ENCODE peak calls at places on chromosome 10, in ten cellular contexts. C is AG09309, X is cardiac fibroblast, Z is adrenal gland, P is fibroblast of lung, L is chondrocyte, H is tibial artery, K is mucosa of descending colon, N is AG04449, W is foreskin fibroblast. Q is an unnamed sample.

GRCh38 chr10:68606918-68607317 is 46.8 kb downstream of the TET1 start:
- DNase-seq in C (no peak), X (no peak), Z (no peak), P (peak), L (no peak), H (no peak), K (no peak), N (no peak), W (peak), Q (no peak)

GRCh38 chr10:69685426-69685801 is 55.4 kb downstream of the FAM241B start:
- DNase-seq in C (no peak), X (no peak), Z (no peak), P (no peak), L (no peak), H (no peak), K (no peak), N (no peak), W (no peak), Q (no peak)

GRCh38 chr10:42932735-42933453 is 144.0 kb upstream of the RET start:
- DNase-seq in C (no peak), X (no peak), Z (no peak), P (no peak), L (no peak), H (no peak), K (no peak), N (no peak), W (no peak), Q (peak)

GRCh38 chr10:101161494-101162299 is 30.6 kb downstream of the TLX1 start:
- DNase-seq in C (peak), X (peak), Z (peak), P (peak), L (no peak), H (peak), K (peak), N (no peak), W (peak), Q (peak)

GRCh38 chr10:79342811-79343541 is 4.3 kb upstream of the PPIF start:
- DNase-seq in C (no peak), X (no peak), Z (peak), P (peak), L (no peak), H (no peak), K (no peak), N (no peak), W (peak), Q (no peak)

GRCh38 chr10:85926986-85927385 is 439.6 kb downstream of the GRID1 start:
- DNase-seq in C (no peak), X (no peak), Z (no peak), P (no peak), L (no peak), H (no peak), K (no peak), N (no peak), W (no peak), Q (no peak)

GRCh38 chr10:22293747-22294404 is 22.3 kb upstream of the COMMD3 start:
- DNase-seq in C (no peak), X (no peak), Z (no peak), P (no peak), L (no peak), H (no peak), K (no peak), N (no peak), W (no peak), Q (no peak)

GRCh38 chr10:50033481-50033880 is 34.3 kb upstream of the WASHC2A start:
- DNase-seq in C (peak), X (peak), Z (no peak), P (peak), L (no peak), H (no peak), K (no peak), N (peak), W (peak), Q (no peak)

GRCh38 chr10:24168258-24169170 is 40.4 kb upstream of the KIAA1217 start:
- DNase-seq in C (no peak), X (no peak), Z (peak), P (no peak), L (no peak), H (no peak), K (no peak), N (no peak), W (no peak), Q (no peak)

GRCh38 chr10:77240042-77240619 is 397.5 kb downstream of the KCNMA1 start:
- DNase-seq in C (no peak), X (no peak), Z (no peak), P (peak), L (no peak), H (no peak), K (no peak), N (no peak), W (no peak), Q (no peak)

GRCh38 chr10:132130286-132131265 is 56.2 kb upstream of the DPYSL4 start:
- DNase-seq in C (no peak), X (no peak), Z (no peak), P (no peak), L (peak), H (no peak), K (peak), N (no peak), W (no peak), Q (no peak)

GRCh38 chr10:94623572-94623971 is 60.0 kb upstream of the CYP2C18 start:
- DNase-seq in C (no peak), X (peak), Z (no peak), P (no peak), L (no peak), H (no peak), K (no peak), N (no peak), W (no peak), Q (no peak)

GRCh38 chr10:71216751-71217265 is 4.4 kb downstream of the UNC5B start:
- DNase-seq in C (no peak), X (peak), Z (no peak), P (peak), L (no peak), H (no peak), K (no peak), N (no peak), W (peak), Q (no peak)

GRCh38 chr10:71219918-71220688 is 7.7 kb downstream of the UNC5B start:
- DNase-seq in C (no peak), X (no peak), Z (no peak), P (no peak), L (no peak), H (no peak), K (no peak), N (no peak), W (no peak), Q (no peak)

GRCh38 chr10:71218833-71219120 is 6.4 kb downstream of the UNC5B start:
- DNase-seq in C (no peak), X (no peak), Z (no peak), P (no peak), L (no peak), H (no peak), K (no peak), N (no peak), W (no peak), Q (no peak)

GRCh38 chr10:71217266-71218045 is 5.1 kb downstream of the UNC5B start:
- DNase-seq in C (no peak), X (no peak), Z (no peak), P (no peak), L (no peak), H (no peak), K (no peak), N (no peak), W (peak), Q (no peak)

DNA sequence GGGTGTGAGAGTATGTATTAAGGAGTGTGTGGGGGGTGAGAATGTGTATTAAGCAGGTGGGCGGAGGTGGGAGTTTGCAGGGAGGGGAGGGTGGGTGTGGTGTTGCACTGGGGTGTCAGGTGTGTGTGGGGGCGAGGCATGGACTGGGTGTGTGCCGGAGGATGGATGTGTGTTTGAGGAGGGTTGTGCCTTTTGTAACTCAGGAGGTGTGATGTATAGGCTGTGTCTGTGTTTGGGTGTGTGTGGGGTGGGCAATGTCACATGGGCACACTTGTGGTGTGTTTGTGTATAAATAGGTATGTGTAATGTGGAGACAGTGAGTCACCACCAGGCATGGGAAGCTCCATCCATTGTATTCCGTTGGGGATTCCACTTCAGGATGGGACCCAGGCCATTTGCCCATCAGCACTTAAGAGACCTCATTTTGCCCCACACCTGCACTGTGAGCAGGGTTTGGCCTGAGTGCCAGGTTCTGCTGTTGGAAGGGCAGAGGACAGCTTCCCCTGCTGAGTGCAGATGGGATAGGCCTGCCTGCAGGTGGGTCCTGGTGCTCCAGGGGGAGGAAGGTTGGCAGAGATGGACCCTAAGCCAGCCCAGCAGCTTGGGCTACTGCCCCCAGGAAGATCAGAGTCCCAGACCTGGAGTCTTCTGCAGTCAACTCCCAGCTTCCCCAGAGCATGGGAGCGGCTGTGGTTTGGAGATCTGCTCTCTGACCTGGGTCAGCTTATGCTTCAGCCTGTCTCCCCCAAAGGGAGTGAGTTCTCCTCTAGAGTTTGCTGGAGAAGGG is 5.9 kb downstream of the UNC5B start:
- DNase-seq in C (no peak), X (peak), Z (no peak), P (peak), L (no peak), H (no peak), K (no peak), N (no peak), W (peak), Q (no peak)
- TF ChIP-seq CTCF in C (no peak), X (no peak), Z (no peak), P (no peak), L (no peak), H (no peak), K (no peak), N (no peak), W (no peak), Q (no peak)

DNA sequence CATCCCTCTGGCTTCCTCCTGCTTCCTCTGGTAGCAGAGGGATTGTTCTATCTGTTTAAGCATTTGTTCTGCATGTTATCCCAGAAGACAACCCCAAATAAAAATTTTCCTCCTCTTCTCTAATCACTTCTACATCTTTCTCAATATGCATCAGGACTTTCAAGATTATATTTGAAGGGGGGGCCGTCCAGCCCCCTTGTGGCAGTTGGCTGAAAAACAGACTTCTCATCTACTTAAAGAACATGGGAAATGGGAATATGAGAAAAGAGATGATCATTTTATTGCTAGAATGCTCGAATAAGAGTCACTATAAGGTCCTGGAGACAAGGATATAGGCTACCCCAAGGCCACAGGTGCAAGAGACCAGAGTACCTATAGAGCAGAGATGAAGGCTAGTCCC is 466.0 kb downstream of the REEP3 start:
- DNase-seq in C (no peak), X (no peak), Z (no peak), P (no peak), L (no peak), H (no peak), K (no peak), N (no peak), W (no peak), Q (no peak)
- TF ChIP-seq CTCF in C (no peak), X (peak), Z (no peak), P (no peak), L (peak), H (no peak), K (no peak), N (no peak), W (no peak), Q (no peak)

GRCh38 chr10:102776779-102777417 is 33.1 kb downstream of the WBP1L start:
- DNase-seq in C (peak), X (peak), Z (peak), P (peak), L (no peak), H (peak), K (peak), N (peak), W (peak), Q (no peak)
- TF ChIP-seq CTCF in C (no peak), X (no peak), Z (peak), P (no peak), L (no peak), H (no peak), K (no peak), N (no peak), W (no peak), Q (no peak)

DNA sequence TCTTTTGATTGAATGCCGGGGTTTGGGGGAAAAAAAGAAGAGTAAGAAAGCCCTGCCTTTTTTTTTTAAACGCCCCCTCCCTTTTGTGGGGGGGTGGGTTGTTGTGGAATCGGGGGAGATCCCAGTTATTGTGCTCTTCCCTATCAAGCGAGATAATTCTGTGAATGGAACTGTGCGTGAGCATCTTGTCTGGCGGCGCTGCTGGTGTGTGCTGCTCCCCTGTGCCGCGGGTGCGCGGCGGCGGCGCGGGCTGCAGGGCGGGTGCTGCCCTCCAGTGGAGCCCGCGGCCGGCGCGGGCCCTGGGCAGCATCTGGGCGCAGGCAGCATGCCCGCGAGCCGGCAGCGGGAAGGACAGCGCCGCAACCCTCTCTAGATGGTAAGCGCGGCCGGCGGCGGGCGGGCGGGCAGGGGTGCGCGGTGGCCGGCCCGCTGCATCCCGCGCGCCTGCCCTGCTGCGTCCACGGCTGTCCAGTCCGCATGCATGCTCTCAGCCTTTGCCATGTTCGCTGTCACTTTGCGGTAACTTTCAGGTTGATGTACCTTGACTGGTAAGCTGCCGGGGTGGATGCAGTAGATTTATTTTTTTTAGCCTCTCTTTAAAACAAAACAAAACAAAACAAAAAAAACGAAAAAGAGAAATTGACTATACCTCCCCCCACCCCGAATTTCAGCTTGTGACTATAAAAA is 176.6 kb downstream of the TCF7L2 start:
- DNase-seq in C (no peak), X (peak), Z (peak), P (peak), L (no peak), H (peak), K (peak), N (no peak), W (peak), Q (peak)
- TF ChIP-seq CTCF in C (peak), X (peak), Z (peak), P (peak), L (peak), H (peak), K (peak), N (peak), W (no peak), Q (peak)

GRCh38 chr10:104557966-104558365 is 83.1 kb upstream of the SORCS3 start:
- DNase-seq in C (no peak), X (no peak), Z (no peak), P (no peak), L (no peak), H (no peak), K (no peak), N (no peak), W (no peak), Q (no peak)
- TF ChIP-seq CTCF in C (no peak), X (no peak), Z (no peak), P (no peak), L (no peak), H (no peak), K (no peak), N (no peak), W (no peak), Q (no peak)

DNA sequence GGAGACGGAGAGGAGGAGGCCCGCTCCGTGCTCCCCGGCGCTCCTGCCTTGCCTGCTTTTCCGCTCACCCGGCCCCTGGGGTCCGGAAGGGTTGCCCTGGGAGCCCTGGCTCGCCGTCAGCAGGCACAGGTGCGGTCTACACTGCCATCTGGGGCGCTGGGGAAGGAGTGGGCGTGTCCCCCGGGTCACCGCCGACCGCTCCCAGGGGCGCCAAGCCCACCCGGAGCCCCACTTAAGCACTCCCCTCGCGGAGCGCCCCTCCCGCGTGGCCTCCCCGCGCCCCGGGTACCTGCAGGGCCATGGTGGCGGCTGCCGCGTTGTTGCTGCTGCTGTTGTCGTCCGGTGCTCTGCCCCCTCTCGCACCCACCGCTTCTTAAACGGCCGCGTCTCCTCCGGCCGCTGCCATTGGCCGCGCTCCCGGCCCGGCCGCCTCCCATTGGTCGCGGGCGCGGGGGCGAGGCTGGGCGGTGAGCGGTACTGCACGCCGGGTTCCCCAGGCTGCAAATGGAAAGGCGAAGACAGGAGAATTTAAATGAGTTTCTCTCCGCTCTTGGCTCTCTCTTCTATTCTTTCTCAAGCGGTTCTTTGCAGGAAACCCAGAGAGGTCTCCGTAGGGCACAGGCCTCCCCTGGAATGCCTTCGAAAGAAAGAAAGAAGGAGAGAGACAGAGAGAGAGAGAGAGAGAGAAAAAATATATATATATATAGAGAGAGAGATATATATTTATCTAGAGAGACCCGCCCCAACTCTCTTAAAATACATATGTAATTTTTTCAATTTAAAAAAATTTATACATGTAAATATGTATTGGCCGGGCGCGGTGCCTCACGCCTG is at the start of gene ACBD7:
- DNase-seq in C (no peak), X (peak), Z (peak), P (peak), L (no peak), H (peak), K (peak), N (no peak), W (peak), Q (peak)
- TF ChIP-seq CTCF in C (peak), X (peak), Z (peak), P (no peak), L (peak), H (peak), K (peak), N (peak), W (no peak), Q (peak)

GRCh38 chr10:121437596-121437995 is 160.6 kb downstream of the FGFR2 start:
- DNase-seq in C (no peak), X (no peak), Z (peak), P (no peak), L (no peak), H (no peak), K (no peak), N (no peak), W (no peak), Q (no peak)
- TF ChIP-seq CTCF in C (no peak), X (no peak), Z (no peak), P (no peak), L (no peak), H (no peak), K (no peak), N (no peak), W (no peak), Q (no peak)